ENCODE peak calls at places on chromosome 18, in nine cellular contexts. O is immature natural killer cell, B is hypothalamus, K is cardiac fibroblast, V is MCF 10A, L is Peyer's patch, S is NCI-H2081, T is iPS-NIHi11, P is WERI-Rb-1. X is an unnamed sample.

GRCh38 chr18:58615150-58616132 is 13.4 kb downstream of the ALPK2 start:
- DNase-seq in S (no peak), V (no peak), K (no peak), P (no peak), B (no peak), T (no peak), O (peak), L (peak), X (no peak)

GRCh38 chr18:27695509-27695908 is 481.4 kb downstream of the CDH2 start:
- DNase-seq in P (no peak), K (peak), S (no peak), L (no peak), T (no peak), V (peak), O (no peak), B (no peak), X (no peak)

GRCh38 chr18:77106331-77106730 is 26.3 kb downstream of the MBP start:
- DNase-seq in T (no peak), P (no peak), O (peak), L (peak), B (no peak), S (no peak), K (no peak), V (no peak), X (no peak)

GRCh38 chr18:78757014-78757413 is 222.6 kb upstream of the SALL3 start:
- DNase-seq in B (no peak), S (no peak), L (no peak), P (no peak), V (no peak), K (no peak), T (no peak), O (no peak), X (peak)

GRCh38 chr18:61635901-61636528 is 256.8 kb downstream of the RNF152 start:
- DNase-seq in B (peak), L (no peak), K (peak), V (peak), T (peak), O (peak), P (peak), S (peak), X (peak)

GRCh38 chr18:24805156-24805555 is 344.7 kb downstream of the HRH4 start:
- DNase-seq in P (no peak), L (no peak), V (no peak), S (no peak), T (no peak), B (no peak), K (no peak), O (no peak), X (no peak)

GRCh38 chr18:2687390-2688001 is 32.0 kb downstream of the SMCHD1 start:
- DNase-seq in K (no peak), B (no peak), S (no peak), L (no peak), P (no peak), O (no peak), T (no peak), V (no peak), X (no peak)

GRCh38 chr18:31247574-31248199 is 70.3 kb upstream of the DSG1 start:
- DNase-seq in V (peak), L (no peak), K (no peak), T (no peak), S (no peak), B (no peak), O (no peak), P (no peak), X (no peak)

GRCh38 chr18:54112356-54112755 is 112.1 kb downstream of the MBD2 start:
- DNase-seq in V (no peak), L (no peak), S (no peak), B (no peak), P (no peak), T (no peak), K (peak), O (no peak), X (no peak)

GRCh38 chr18:28657836-28658410 is 481.0 kb upstream of the CDH2 start:
- DNase-seq in B (no peak), V (no peak), P (no peak), O (no peak), S (no peak), L (no peak), T (no peak), K (no peak), X (no peak)

GRCh38 chr18:31633416-31634330 is 42.0 kb downstream of the TTR start:
- DNase-seq in P (no peak), S (no peak), K (no peak), B (no peak), O (peak), V (no peak), T (no peak), L (no peak), X (no peak)

GRCh38 chr18:58051765-58052460 is 7.9 kb downstream of the NEDD4L start:
- DNase-seq in O (no peak), P (no peak), V (peak), T (no peak), B (no peak), S (no peak), K (peak), L (no peak), X (no peak)

GRCh38 chr18:64717026-64717425 is 568.1 kb upstream of the LINC00305 start:
- DNase-seq in K (no peak), S (no peak), P (no peak), T (no peak), B (no peak), O (no peak), L (no peak), V (peak), X (no peak)

X was measured in breast epithelium.